ENCODE peak calls at places on chromosomes 5 and 9, in eight cellular contexts. R is coronary artery, Q is fibroblast of lung, U is stomach, T is fibroblast of mammary gland, K is IMR-90, Z is RWPE1, O is PC-3. Y is an unnamed sample.

GRCh38 chr9:9799287-9799686 is 813.5 kb downstream of the PTPRD start:
- DNase-seq in U (no peak), K (no peak), Z (no peak), O (no peak), Q (no peak), R (no peak), T (no peak), Y (no peak)

GRCh38 chr5:90386099-90386710 is 23.4 kb downstream of the CETN3 start:
- DNase-seq in T (peak), U (no peak), O (peak), R (no peak), Z (no peak), K (peak), Q (peak), Y (no peak)

GRCh38 chr5:115818821-115819220 is 2.4 kb upstream of the CDO1 start:
- DNase-seq in Q (no peak), U (no peak), T (no peak), K (no peak), Z (no peak), R (no peak), O (no peak), Y (no peak)

GRCh38 chr9:81591791-81592190 is 97.6 kb downstream of the TLE1 start:
- DNase-seq in T (no peak), O (no peak), U (no peak), K (no peak), R (no peak), Q (no peak), Z (no peak), Y (no peak)

GRCh38 chr5:54480296-54480695 is 24.8 kb downstream of the HSPB3 start:
- DNase-seq in R (no peak), T (peak), Q (peak), K (peak), Z (peak), O (no peak), U (no peak), Y (no peak)

GRCh38 chr5:159802661-159803060 is 113.6 kb upstream of the ADRA1B start:
- DNase-seq in Q (no peak), U (no peak), Z (no peak), T (no peak), K (no peak), R (no peak), O (no peak), Y (no peak)

GRCh38 chr5:94983861-94984535 is 300.9 kb downstream of the MCTP1 start:
- DNase-seq in T (peak), Z (peak), Q (peak), U (no peak), K (peak), O (peak), R (no peak), Y (peak)

GRCh38 chr5:115831163-115831768 is 10.1 kb downstream of the ATG12 start:
- DNase-seq in U (no peak), R (no peak), Z (peak), K (peak), T (peak), Q (peak), O (peak), Y (no peak)

GRCh38 chr9:98866435-98867108 is 59.1 kb downstream of the GALNT12 start:
- DNase-seq in K (no peak), T (no peak), U (no peak), Z (no peak), R (peak), Q (no peak), O (peak), Y (no peak)

GRCh38 chr5:124444147-124444775 is 302.2 kb downstream of the ZNF608 start:
- DNase-seq in U (no peak), O (no peak), Z (no peak), T (no peak), R (no peak), Q (no peak), K (no peak), Y (no peak)

GRCh38 chr9:137301086-137301947 is 754 bp downstream of the NRARP start:
- DNase-seq in T (peak), U (peak), R (no peak), Z (no peak), K (peak), Q (peak), O (peak), Y (no peak)
- TF ChIP-seq CTCF in T (no peak), U (no peak), R (no peak), Z (peak), K (peak), Q (no peak), O (no peak), Y (no peak)

GRCh38 chr5:400282-401215 is 42.4 kb upstream of the EXOC3 start:
- DNase-seq in O (peak), R (no peak), K (peak), Z (no peak), U (no peak), T (peak), Q (peak), Y (no peak)

GRCh38 chr5:398475-399295 is 44.3 kb upstream of the EXOC3 start:
- DNase-seq in Z (no peak), R (peak), K (no peak), O (no peak), T (no peak), U (peak), Q (no peak), Y (no peak)

GRCh38 chr5:396715-397032 is 46.3 kb upstream of the EXOC3 start:
- DNase-seq in Q (no peak), U (peak), Z (no peak), K (no peak), T (no peak), R (no peak), O (no peak), Y (no peak)

GRCh38 chr5:401216-402034 is 41.6 kb upstream of the EXOC3 start:
- DNase-seq in K (no peak), Q (no peak), O (no peak), R (peak), U (no peak), Z (no peak), T (no peak), Y (no peak)

GRCh38 chr5:399296-400281 is 43.4 kb upstream of the EXOC3 start:
- DNase-seq in Q (peak), U (peak), T (peak), Z (peak), O (no peak), K (peak), R (peak), Y (peak)
- TF ChIP-seq CTCF in Q (no peak), U (no peak), T (no peak), Z (no peak), O (no peak), K (peak), R (no peak), Y (peak)

GRCh38 chr9:33742519-33742918 is 52.8 kb upstream of the PRSS3 start:
- DNase-seq in U (no peak), K (no peak), O (peak), Z (no peak), T (no peak), R (no peak), Q (no peak), Y (no peak)
- TF ChIP-seq CTCF in U (no peak), K (no peak), O (peak), Z (no peak), T (no peak), R (no peak), Q (no peak), Y (peak)

DNA sequence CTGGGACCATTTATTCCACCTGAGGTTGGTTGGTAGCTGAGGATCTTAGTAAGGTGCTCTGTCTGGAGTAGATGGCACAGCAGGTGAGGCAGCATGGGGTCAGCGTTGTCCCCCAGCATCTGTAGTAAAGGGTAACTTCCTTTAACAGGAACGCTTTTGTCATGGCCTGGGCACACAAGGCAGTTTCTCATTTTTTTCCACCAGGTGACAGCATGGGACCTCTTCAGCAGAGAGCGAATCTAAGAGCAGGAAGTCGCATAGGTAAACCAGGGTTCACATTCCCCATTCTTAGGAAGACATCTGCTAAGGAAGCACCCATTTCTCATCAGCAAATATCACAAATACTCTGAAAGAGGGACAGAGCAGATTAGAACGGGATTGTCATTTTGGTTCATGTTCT is 56.5 kb downstream of the GPR107 start:
- DNase-seq in Q (no peak), R (no peak), O (no peak), U (no peak), K (no peak), T (no peak), Z (no peak), Y (no peak)
- TF ChIP-seq CTCF in Q (no peak), R (no peak), O (no peak), U (no peak), K (peak), T (no peak), Z (no peak), Y (peak)

DNA sequence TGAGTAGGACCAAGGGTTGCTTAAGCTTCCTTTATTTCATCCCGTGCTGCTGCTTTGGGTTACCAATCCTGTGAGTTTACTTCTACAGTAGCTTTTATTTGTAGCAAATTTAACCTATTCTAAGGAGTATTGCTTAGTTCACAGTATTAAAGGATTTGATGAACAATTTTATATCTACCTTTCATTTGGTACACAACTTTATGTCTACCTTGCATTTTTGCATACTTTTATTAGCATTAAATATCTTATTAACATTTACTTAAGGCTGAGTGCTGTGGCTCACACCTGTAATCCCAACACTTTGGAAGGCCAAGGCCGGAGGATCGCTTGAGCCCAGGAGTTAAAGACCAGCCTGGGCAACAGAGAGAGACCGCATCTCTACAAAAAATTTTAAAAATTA is 4.2 kb downstream of the GTF3C4 start:
- DNase-seq in Z (no peak), R (no peak), T (no peak), K (no peak), Q (no peak), O (no peak), U (no peak), Y (no peak)
- TF ChIP-seq CTCF in Z (no peak), R (no peak), T (no peak), K (no peak), Q (no peak), O (no peak), U (no peak), Y (no peak)

GRCh38 chr5:108381034-108381954 is 604 bp downstream of the FBXL17 start:
- DNase-seq in Q (peak), Z (peak), K (peak), T (peak), R (peak), O (peak), U (peak), Y (peak)
- TF ChIP-seq CTCF in Q (no peak), Z (no peak), K (no peak), T (no peak), R (no peak), O (no peak), U (no peak), Y (no peak)

GRCh38 chr9:1837453-1838084 is 177.6 kb upstream of the SMARCA2 start:
- DNase-seq in T (peak), Z (peak), K (peak), R (no peak), O (peak), U (no peak), Q (no peak), Y (no peak)
- TF ChIP-seq CTCF in T (peak), Z (peak), K (peak), R (no peak), O (peak), U (no peak), Q (no peak), Y (no peak)

DNA sequence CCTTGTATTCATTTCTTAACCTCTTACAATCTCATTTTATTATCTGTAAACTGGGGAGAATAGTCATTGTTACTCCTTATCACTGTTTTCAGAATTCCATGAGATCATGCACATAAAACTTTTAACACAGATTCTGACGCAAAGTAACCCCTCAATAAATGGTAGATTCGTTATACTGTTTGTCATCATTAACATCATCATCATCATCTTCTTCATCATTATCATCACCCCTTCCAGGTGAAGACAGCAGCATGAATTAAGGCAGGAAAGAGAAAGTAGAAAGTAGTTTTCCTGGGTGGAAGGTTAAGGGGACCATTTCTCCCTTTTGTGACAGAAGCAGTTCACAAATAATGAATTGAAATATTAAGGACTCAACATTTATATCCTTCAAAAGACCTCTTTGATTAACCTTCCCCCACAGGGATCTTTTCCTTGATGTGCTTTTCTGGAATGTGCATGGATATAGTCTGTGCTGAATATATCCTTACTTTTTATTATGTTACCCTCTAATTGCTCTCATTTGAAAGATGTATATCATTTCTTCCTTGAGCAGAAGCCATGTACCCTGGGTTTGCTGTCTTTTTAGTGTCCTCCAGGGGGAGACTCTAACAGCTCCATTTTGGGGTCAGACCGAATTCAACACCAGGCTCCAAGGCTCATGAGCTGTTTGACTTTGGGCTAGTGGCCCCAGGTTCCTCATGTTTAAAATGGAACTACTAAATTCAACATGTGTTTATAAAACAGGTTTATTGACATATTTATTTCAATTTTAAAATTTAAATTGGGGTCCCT is 1029.9 kb upstream of the WWC1 start:
- DNase-seq in K (no peak), U (no peak), T (peak), R (no peak), Z (peak), O (no peak), Q (no peak), Y (no peak)
- TF ChIP-seq CTCF in K (no peak), U (no peak), T (peak), R (no peak), Z (peak), O (peak), Q (peak), Y (peak)

Y was measured in brain microvascular endothelial cell.